ENCODE peak calls at places on chromosomes 3 and 15, in seven cellular contexts. One of them, this sample, is unnamed.

GRCh38 chr3:96966181-96966929 is 152.0 kb downstream of the EPHA6 start:
- DNase-seq in fibroblast of lung: no peak
- DNase-seq in activated T-helper 1 cell treated with Interleukin-2 at 50 U/mL for 16 hours: no peak
- DNase-seq in stimulated activated CD4-positive, alpha-beta T cell treated with anti-CD3 and anti-CD28 coated beads, TNF-alpha, amount 100 ng/mL, for 1 hour: no peak
- DNase-seq in T follicular helper cell: no peak
- DNase-seq in GM20000: no peak
- DNase-seq in CD4-positive, CD25-positive, alpha-beta regulatory T cell: no peak
- DNase-seq in this sample: no peak

GRCh38 chr15:55007561-55007960 is 189.2 kb downstream of the RSL24D1 start:
- DNase-seq in fibroblast of lung: no peak
- DNase-seq in T follicular helper cell: no peak
- DNase-seq in activated T-helper 1 cell treated with Interleukin-2 at 50 U/mL for 16 hours: no peak
- DNase-seq in stimulated activated CD4-positive, alpha-beta T cell treated with anti-CD3 and anti-CD28 coated beads, TNF-alpha, amount 100 ng/mL, for 1 hour: no peak
- DNase-seq in GM20000: no peak
- DNase-seq in CD4-positive, CD25-positive, alpha-beta regulatory T cell: no peak
- DNase-seq in this sample: peak; percentile 61

GRCh38 chr15:40367038-40367672 is 9.1 kb downstream of the DISP2 start:
- DNase-seq in stimulated activated CD4-positive, alpha-beta T cell treated with anti-CD3 and anti-CD28 coated beads, TNF-alpha, amount 100 ng/mL, for 1 hour: no peak
- DNase-seq in activated T-helper 1 cell treated with Interleukin-2 at 50 U/mL for 16 hours: no peak
- DNase-seq in GM20000: no peak
- DNase-seq in T follicular helper cell: no peak
- DNase-seq in CD4-positive, CD25-positive, alpha-beta regulatory T cell: no peak
- DNase-seq in fibroblast of lung: no peak
- DNase-seq in this sample: peak; percentile 89

GRCh38 chr3:64900916-64901903 is 213.4 kb upstream of the ADAMTS9 start:
- DNase-seq in T follicular helper cell: no peak
- DNase-seq in stimulated activated CD4-positive, alpha-beta T cell treated with anti-CD3 and anti-CD28 coated beads, TNF-alpha, amount 100 ng/mL, for 1 hour: no peak
- DNase-seq in activated T-helper 1 cell treated with Interleukin-2 at 50 U/mL for 16 hours: no peak
- DNase-seq in CD4-positive, CD25-positive, alpha-beta regulatory T cell: no peak
- DNase-seq in GM20000: no peak
- DNase-seq in fibroblast of lung: peak; percentile 61
- DNase-seq in this sample: no peak

GRCh38 chr15:41585140-41586047 is 26.4 kb downstream of the TYRO3 start:
- DNase-seq in stimulated activated CD4-positive, alpha-beta T cell treated with anti-CD3 and anti-CD28 coated beads, TNF-alpha, amount 100 ng/mL, for 1 hour: peak; percentile 18
- DNase-seq in fibroblast of lung: peak; percentile 61
- DNase-seq in CD4-positive, CD25-positive, alpha-beta regulatory T cell: peak; percentile 27
- DNase-seq in activated T-helper 1 cell treated with Interleukin-2 at 50 U/mL for 16 hours: no peak
- DNase-seq in GM20000: no peak
- DNase-seq in T follicular helper cell: no peak
- DNase-seq in this sample: no peak

GRCh38 chr3:37174532-37175126 is at the start of gene LRRFIP2:
- DNase-seq in stimulated activated CD4-positive, alpha-beta T cell treated with anti-CD3 and anti-CD28 coated beads, TNF-alpha, amount 100 ng/mL, for 1 hour: no peak
- DNase-seq in activated T-helper 1 cell treated with Interleukin-2 at 50 U/mL for 16 hours: no peak
- DNase-seq in fibroblast of lung: peak; percentile 70
- DNase-seq in GM20000: peak; percentile 62
- DNase-seq in CD4-positive, CD25-positive, alpha-beta regulatory T cell: peak; percentile 63
- DNase-seq in T follicular helper cell: no peak
- DNase-seq in this sample: no peak

GRCh38 chr3:152151216-152151874 is 117.4 kb upstream of the MBNL1 start:
- DNase-seq in T follicular helper cell: no peak
- DNase-seq in CD4-positive, CD25-positive, alpha-beta regulatory T cell: peak; percentile 9
- DNase-seq in activated T-helper 1 cell treated with Interleukin-2 at 50 U/mL for 16 hours: no peak
- DNase-seq in GM20000: no peak
- DNase-seq in stimulated activated CD4-positive, alpha-beta T cell treated with anti-CD3 and anti-CD28 coated beads, TNF-alpha, amount 100 ng/mL, for 1 hour: no peak
- DNase-seq in fibroblast of lung: no peak
- DNase-seq in this sample: no peak

GRCh38 chr3:21273256-21273999 is 477.6 kb downstream of the ZNF385D start:
- DNase-seq in stimulated activated CD4-positive, alpha-beta T cell treated with anti-CD3 and anti-CD28 coated beads, TNF-alpha, amount 100 ng/mL, for 1 hour: no peak
- DNase-seq in activated T-helper 1 cell treated with Interleukin-2 at 50 U/mL for 16 hours: no peak
- DNase-seq in GM20000: no peak
- DNase-seq in CD4-positive, CD25-positive, alpha-beta regulatory T cell: no peak
- DNase-seq in T follicular helper cell: no peak
- DNase-seq in fibroblast of lung: peak; percentile 29
- DNase-seq in this sample: no peak

GRCh38 chr3:10867384-10867783 is 51.4 kb downstream of the SLC6A11 start:
- DNase-seq in CD4-positive, CD25-positive, alpha-beta regulatory T cell: no peak
- DNase-seq in GM20000: no peak
- DNase-seq in T follicular helper cell: no peak
- DNase-seq in stimulated activated CD4-positive, alpha-beta T cell treated with anti-CD3 and anti-CD28 coated beads, TNF-alpha, amount 100 ng/mL, for 1 hour: no peak
- DNase-seq in fibroblast of lung: peak; percentile 1
- DNase-seq in activated T-helper 1 cell treated with Interleukin-2 at 50 U/mL for 16 hours: no peak
- DNase-seq in this sample: no peak

GRCh38 chr3:152328841-152329240 is 60.1 kb downstream of the MBNL1 start:
- DNase-seq in fibroblast of lung: peak; percentile 85
- DNase-seq in activated T-helper 1 cell treated with Interleukin-2 at 50 U/mL for 16 hours: no peak
- DNase-seq in stimulated activated CD4-positive, alpha-beta T cell treated with anti-CD3 and anti-CD28 coated beads, TNF-alpha, amount 100 ng/mL, for 1 hour: no peak
- DNase-seq in T follicular helper cell: no peak
- DNase-seq in GM20000: no peak
- DNase-seq in CD4-positive, CD25-positive, alpha-beta regulatory T cell: no peak
- DNase-seq in this sample: no peak

GRCh38 chr15:100693451-100693850 is 91.1 kb downstream of the ASB7 start:
- DNase-seq in T follicular helper cell: no peak
- DNase-seq in fibroblast of lung: no peak
- DNase-seq in CD4-positive, CD25-positive, alpha-beta regulatory T cell: no peak
- DNase-seq in GM20000: no peak
- DNase-seq in stimulated activated CD4-positive, alpha-beta T cell treated with anti-CD3 and anti-CD28 coated beads, TNF-alpha, amount 100 ng/mL, for 1 hour: no peak
- DNase-seq in activated T-helper 1 cell treated with Interleukin-2 at 50 U/mL for 16 hours: no peak
- DNase-seq in this sample: no peak

GRCh38 chr15:23797747-23798157 is 110.6 kb upstream of the NDN start:
- DNase-seq in fibroblast of lung: no peak
- DNase-seq in CD4-positive, CD25-positive, alpha-beta regulatory T cell: no peak
- DNase-seq in GM20000: no peak
- DNase-seq in activated T-helper 1 cell treated with Interleukin-2 at 50 U/mL for 16 hours: no peak
- DNase-seq in T follicular helper cell: no peak
- DNase-seq in stimulated activated CD4-positive, alpha-beta T cell treated with anti-CD3 and anti-CD28 coated beads, TNF-alpha, amount 100 ng/mL, for 1 hour: no peak
- DNase-seq in this sample: no peak

GRCh38 chr3:175392653-175393052 is 533.5 kb downstream of the NAALADL2 start:
- DNase-seq in fibroblast of lung: peak; percentile 70
- DNase-seq in stimulated activated CD4-positive, alpha-beta T cell treated with anti-CD3 and anti-CD28 coated beads, TNF-alpha, amount 100 ng/mL, for 1 hour: no peak
- DNase-seq in T follicular helper cell: no peak
- DNase-seq in activated T-helper 1 cell treated with Interleukin-2 at 50 U/mL for 16 hours: no peak
- DNase-seq in GM20000: no peak
- DNase-seq in CD4-positive, CD25-positive, alpha-beta regulatory T cell: no peak
- DNase-seq in this sample: no peak

GRCh38 chr3:57961177-57961827 is 46.9 kb upstream of the FLNB start:
- DNase-seq in activated T-helper 1 cell treated with Interleukin-2 at 50 U/mL for 16 hours: no peak
- DNase-seq in stimulated activated CD4-positive, alpha-beta T cell treated with anti-CD3 and anti-CD28 coated beads, TNF-alpha, amount 100 ng/mL, for 1 hour: no peak
- DNase-seq in T follicular helper cell: no peak
- DNase-seq in GM20000: no peak
- DNase-seq in CD4-positive, CD25-positive, alpha-beta regulatory T cell: no peak
- DNase-seq in fibroblast of lung: no peak
- DNase-seq in this sample: no peak

GRCh38 chr3:187136936-187137335 is 2.4 kb downstream of the RPL39L start:
- DNase-seq in activated T-helper 1 cell treated with Interleukin-2 at 50 U/mL for 16 hours: no peak
- DNase-seq in stimulated activated CD4-positive, alpha-beta T cell treated with anti-CD3 and anti-CD28 coated beads, TNF-alpha, amount 100 ng/mL, for 1 hour: no peak
- DNase-seq in GM20000: no peak
- DNase-seq in fibroblast of lung: peak; percentile 27
- DNase-seq in T follicular helper cell: no peak
- DNase-seq in CD4-positive, CD25-positive, alpha-beta regulatory T cell: no peak
- DNase-seq in this sample: no peak

GRCh38 chr15:93524432-93524831 is 435.4 kb upstream of the RGMA start:
- DNase-seq in CD4-positive, CD25-positive, alpha-beta regulatory T cell: no peak
- DNase-seq in GM20000: no peak
- DNase-seq in stimulated activated CD4-positive, alpha-beta T cell treated with anti-CD3 and anti-CD28 coated beads, TNF-alpha, amount 100 ng/mL, for 1 hour: no peak
- DNase-seq in fibroblast of lung: no peak
- DNase-seq in T follicular helper cell: no peak
- DNase-seq in activated T-helper 1 cell treated with Interleukin-2 at 50 U/mL for 16 hours: no peak
- DNase-seq in this sample: no peak

GRCh38 chr3:20975221-20975620 is 775.8 kb downstream of the ZNF385D start:
- DNase-seq in activated T-helper 1 cell treated with Interleukin-2 at 50 U/mL for 16 hours: no peak
- DNase-seq in T follicular helper cell: no peak
- DNase-seq in stimulated activated CD4-positive, alpha-beta T cell treated with anti-CD3 and anti-CD28 coated beads, TNF-alpha, amount 100 ng/mL, for 1 hour: no peak
- DNase-seq in CD4-positive, CD25-positive, alpha-beta regulatory T cell: no peak
- DNase-seq in fibroblast of lung: no peak
- DNase-seq in GM20000: no peak
- DNase-seq in this sample: peak; percentile 56

GRCh38 chr3:111351334-111351733 is 190.7 kb upstream of the CD96 start:
- DNase-seq in GM20000: no peak
- DNase-seq in CD4-positive, CD25-positive, alpha-beta regulatory T cell: no peak
- DNase-seq in stimulated activated CD4-positive, alpha-beta T cell treated with anti-CD3 and anti-CD28 coated beads, TNF-alpha, amount 100 ng/mL, for 1 hour: no peak
- DNase-seq in activated T-helper 1 cell treated with Interleukin-2 at 50 U/mL for 16 hours: no peak
- DNase-seq in fibroblast of lung: no peak
- DNase-seq in T follicular helper cell: no peak
- DNase-seq in this sample: no peak

GRCh38 chr3:25610779-25611178 is 53.9 kb downstream of the TOP2B start:
- DNase-seq in CD4-positive, CD25-positive, alpha-beta regulatory T cell: no peak
- DNase-seq in T follicular helper cell: no peak
- DNase-seq in GM20000: no peak
- DNase-seq in activated T-helper 1 cell treated with Interleukin-2 at 50 U/mL for 16 hours: no peak
- DNase-seq in fibroblast of lung: no peak
- DNase-seq in stimulated activated CD4-positive, alpha-beta T cell treated with anti-CD3 and anti-CD28 coated beads, TNF-alpha, amount 100 ng/mL, for 1 hour: no peak
- DNase-seq in this sample: no peak

GRCh38 chr3:5053021-5053831 is 68.9 kb upstream of the ARL8B start:
- DNase-seq in activated T-helper 1 cell treated with Interleukin-2 at 50 U/mL for 16 hours: no peak
- DNase-seq in stimulated activated CD4-positive, alpha-beta T cell treated with anti-CD3 and anti-CD28 coated beads, TNF-alpha, amount 100 ng/mL, for 1 hour: no peak
- DNase-seq in CD4-positive, CD25-positive, alpha-beta regulatory T cell: no peak
- DNase-seq in GM20000: no peak
- DNase-seq in T follicular helper cell: no peak
- DNase-seq in fibroblast of lung: no peak
- DNase-seq in this sample: peak; percentile 63

GRCh38 chr15:49315543-49315942 is 107.5 kb upstream of the FGF7 start:
- DNase-seq in T follicular helper cell: no peak
- DNase-seq in activated T-helper 1 cell treated with Interleukin-2 at 50 U/mL for 16 hours: no peak
- DNase-seq in stimulated activated CD4-positive, alpha-beta T cell treated with anti-CD3 and anti-CD28 coated beads, TNF-alpha, amount 100 ng/mL, for 1 hour: no peak
- DNase-seq in CD4-positive, CD25-positive, alpha-beta regulatory T cell: no peak
- DNase-seq in GM20000: no peak
- DNase-seq in fibroblast of lung: no peak
- DNase-seq in this sample: no peak

GRCh38 chr15:84840741-84841429 is 23.7 kb downstream of the ALPK3 start:
- DNase-seq in activated T-helper 1 cell treated with Interleukin-2 at 50 U/mL for 16 hours: no peak
- DNase-seq in fibroblast of lung: peak; percentile 50
- DNase-seq in T follicular helper cell: no peak
- DNase-seq in stimulated activated CD4-positive, alpha-beta T cell treated with anti-CD3 and anti-CD28 coated beads, TNF-alpha, amount 100 ng/mL, for 1 hour: no peak
- DNase-seq in GM20000: no peak
- DNase-seq in CD4-positive, CD25-positive, alpha-beta regulatory T cell: no peak
- DNase-seq in this sample: peak; percentile 93

This sample was measured in sigmoid colon.